ENCODE peak calls at places on chromosomes 2 and 18, in seven cellular contexts. L is HCT116, R is MM.1S, J is GM23338, U is hepatocyte, V is PC-9, N is GM23248. I is an unnamed sample. For H3K9me2, the result is how much of the 10 kb centered on the place peaks cover.

GRCh38 chr2:9637330-9637729 is 6.5 kb upstream of the YWHAQ start:
- DNase-seq in U (no peak), V (peak), R (no peak), N (peak), J (no peak), L (peak), I (peak)

GRCh38 chr2:14492920-14493503 is 139.5 kb upstream of the LRATD1 start:
- DNase-seq in N (peak), V (peak), L (no peak), U (peak), J (peak), R (no peak), I (peak)

GRCh38 chr2:12796617-12797016 is 79.9 kb downstream of the TRIB2 start:
- DNase-seq in J (no peak), V (no peak), U (no peak), L (no peak), R (no peak), N (no peak), I (no peak)

GRCh38 chr18:24544141-24544498 is 83.7 kb downstream of the HRH4 start:
- DNase-seq in V (no peak), L (peak), U (peak), R (peak), J (peak), N (peak), I (peak)

GRCh38 chr18:6521804-6522418 is 107.2 kb upstream of the L3MBTL4 start:
- DNase-seq in U (peak), J (peak), N (peak), R (peak), V (peak), L (no peak), I (peak)

GRCh38 chr18:8153887-8154583 is 455.2 kb upstream of the RAB12 start:
- DNase-seq in R (no peak), L (no peak), N (peak), J (no peak), U (no peak), V (no peak), I (peak)

GRCh38 chr2:26472821-26473655 is 4.9 kb downstream of the OTOF start:
- DNase-seq in U (no peak), J (no peak), V (no peak), R (no peak), N (no peak), L (no peak), I (no peak)

GRCh38 chr2:41854227-41854626 is 193.6 kb upstream of the PKDCC start:
- DNase-seq in R (no peak), N (peak), V (no peak), L (no peak), J (no peak), U (no peak), I (peak)

GRCh38 chr2:201440182-201440581 is 11.1 kb downstream of the TRAK2 start:
- DNase-seq in N (no peak), U (peak), L (peak), J (peak), V (peak), R (no peak), I (peak)

GRCh38 chr18:42977982-42978595 is 137.4 kb downstream of the RIT2 start:
- DNase-seq in R (no peak), J (no peak), L (no peak), V (no peak), N (no peak), U (no peak), I (no peak)

GRCh38 chr18:77065221-77065981 is 67.2 kb downstream of the MBP start:
- DNase-seq in V (peak), U (peak), R (peak), N (peak), L (peak), J (no peak), I (peak)

GRCh38 chr2:182522428-182522896 is 95.6 kb upstream of the PDE1A start:
- DNase-seq in V (no peak), N (peak), L (no peak), U (no peak), J (no peak), R (no peak), I (no peak)

GRCh38 chr2:206981089-206981674 is 41.9 kb downstream of the CPO start:
- DNase-seq in R (no peak), L (no peak), V (no peak), N (no peak), U (no peak), J (no peak), I (no peak)

GRCh38 chr2:170455617-170456426 is 259.3 kb upstream of the SP5 start:
- DNase-seq in V (no peak), N (no peak), J (no peak), U (peak), L (no peak), R (no peak), I (peak)

GRCh38 chr18:57210101-57210661 is 63.3 kb downstream of the BOD1L2 start:
- DNase-seq in R (peak), V (peak), L (peak), N (peak), J (peak), U (peak), I (peak)

GRCh38 chr18:48997985-48998831 is 47.4 kb upstream of the SMAD7 start:
- DNase-seq in J (peak), L (peak), U (peak), N (peak), R (no peak), V (peak), I (peak)

GRCh38 chr18:45715212-45715780 is 8.7 kb upstream of the SLC14A1 start:
- DNase-seq in R (no peak), U (no peak), V (peak), L (no peak), N (no peak), J (no peak), I (no peak)

GRCh38 chr18:13394794-13395193 is 176.2 kb downstream of the LDLRAD4 start:
- DNase-seq in L (no peak), U (no peak), J (no peak), N (no peak), V (no peak), R (no peak), I (no peak)

GRCh38 chr2:169715379-169716228 is 18.0 kb upstream of the KLHL23 start:
- DNase-seq in N (peak), V (no peak), J (no peak), L (no peak), U (peak), R (no peak), I (peak)

GRCh38 chr18:48818329-48819254 is 132.2 kb downstream of the SMAD7 start:
- DNase-seq in V (no peak), R (no peak), L (no peak), N (no peak), J (no peak), U (no peak), I (no peak)

GRCh38 chr2:180890781-180891180 is 89.6 kb upstream of the UBE2E3 start:
- DNase-seq in L (no peak), R (no peak), V (no peak), N (peak), U (no peak), J (no peak), I (peak)

GRCh38 chr2:171362396-171362795 is 71.4 kb downstream of the METTL8 start:
- DNase-seq in V (no peak), N (no peak), R (no peak), L (no peak), J (no peak), U (no peak), I (no peak)

GRCh38 chr2:236117861-236118269 is 50.3 kb downstream of the GBX2 start:
- DNase-seq in N (no peak), V (no peak), U (peak), J (no peak), L (no peak), R (no peak), I (no peak)

GRCh38 chr2:184178229-184178628 is 420.1 kb upstream of the ZNF804A start:
- DNase-seq in L (no peak), J (no peak), U (no peak), V (no peak), N (no peak), R (no peak), I (no peak)

GRCh38 chr2:213148572-213149331 is 2.7 kb downstream of the IKZF2 start:
- DNase-seq in V (no peak), J (no peak), L (no peak), N (peak), R (no peak), U (no peak), I (no peak)

GRCh38 chr18:43720036-43720435 is 442.7 kb upstream of the SYT4 start:
- DNase-seq in R (no peak), V (peak), L (no peak), J (no peak), U (no peak), N (no peak), I (no peak)

GRCh38 chr2:161426788-161427412 is 10.8 kb downstream of the TBR1 start:
- DNase-seq in J (peak), V (no peak), U (no peak), N (peak), R (no peak), L (no peak), I (no peak)

GRCh38 chr2:104844813-104845551 is 8.9 kb upstream of the POU3F3 start:
- DNase-seq in U (no peak), V (no peak), N (no peak), R (no peak), L (no peak), J (peak), I (no peak)
- TF ChIP-seq EZH2 in U (peak), V (no peak), N (no peak), R (no peak), L (no peak), J (peak), I (no peak)

DNA sequence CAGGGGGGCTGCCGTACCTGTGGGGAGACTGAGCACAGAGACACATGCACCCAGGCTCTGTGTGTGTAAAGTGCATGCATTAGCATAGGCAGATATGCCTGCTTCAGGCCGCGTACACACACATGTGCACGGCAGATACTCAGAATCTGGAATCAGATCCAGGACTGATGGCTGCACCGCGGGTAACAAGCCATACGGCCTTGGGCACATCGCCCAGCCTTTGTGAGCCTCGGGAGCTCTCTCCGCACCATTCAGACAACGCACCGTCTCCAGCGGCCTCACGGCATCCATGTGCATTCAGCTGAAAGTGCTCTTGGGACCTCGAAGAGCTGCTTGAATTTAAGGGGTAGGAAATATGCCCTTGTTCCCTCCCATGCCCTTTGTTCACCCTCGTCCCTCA is 377.5 kb upstream of the MYT1L start:
- DNase-seq in U (no peak), J (no peak), R (no peak), L (no peak), N (no peak), V (no peak), I (no peak)
- H3K4me3 ChIP-seq in U (no peak), J (no peak), R (no peak), L (no peak), N (no peak), V (no peak), I (no peak)

GRCh38 chr2:142052220-142052863 is 78.5 kb downstream of the LRP1B start:
- DNase-seq in R (no peak), L (no peak), N (no peak), U (no peak), J (no peak), V (no peak), I (peak)
- H3K9me2 ChIP-seq in R (under half), L (under half), N (under half), U (under half), J (under half), V (under half), I (under half)

DNA sequence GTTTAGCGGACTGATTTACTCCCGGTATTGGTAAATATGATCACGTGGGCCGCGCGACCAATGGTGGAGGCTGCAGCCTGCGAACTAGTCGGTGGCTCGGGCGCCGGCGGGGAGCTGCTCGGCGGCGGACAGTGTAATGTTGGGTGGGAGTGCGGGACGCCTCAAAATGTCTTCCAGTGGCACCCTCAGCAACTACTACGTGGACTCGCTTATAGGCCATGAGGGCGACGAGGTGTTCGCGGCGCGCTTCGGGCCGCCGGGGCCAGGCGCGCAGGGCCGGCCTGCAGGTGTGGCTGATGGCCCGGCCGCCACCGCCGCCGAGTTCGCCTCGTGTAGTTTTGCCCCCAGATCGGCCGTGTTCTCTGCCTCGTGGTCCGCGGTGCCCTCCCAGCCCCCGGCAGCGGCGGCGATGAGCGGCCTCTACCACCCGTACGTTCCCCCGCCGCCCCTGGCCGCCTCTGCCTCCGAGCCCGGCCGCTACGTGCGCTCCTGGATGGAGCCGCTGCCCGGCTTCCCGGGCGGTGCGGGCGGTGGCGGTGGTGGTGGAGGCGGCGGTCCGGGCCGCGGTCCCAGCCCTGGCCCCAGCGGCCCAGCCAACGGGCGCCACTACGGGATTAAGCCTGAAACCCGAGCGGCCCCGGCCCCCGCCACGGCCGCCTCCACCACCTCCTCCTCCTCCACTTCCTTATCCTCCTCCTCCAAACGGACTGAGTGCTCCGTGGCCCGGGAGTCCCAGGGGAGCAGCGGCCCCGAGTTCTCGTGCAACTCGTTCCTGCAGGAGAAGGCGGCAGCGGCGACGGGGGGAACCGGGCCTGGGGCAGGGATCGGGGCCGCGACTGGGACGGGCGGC is at the start of gene HOXD9:
- DNase-seq in L (no peak), J (no peak), R (no peak), N (peak), U (no peak), V (no peak), I (no peak)
- TF ChIP-seq EZH2 in L (no peak), J (peak), R (no peak), N (no peak), U (peak), V (no peak), I (no peak)

GRCh38 chr2:17892726-17893534 is 14.5 kb downstream of the KCNS3 start:
- DNase-seq in R (no peak), U (peak), V (peak), J (peak), L (no peak), N (no peak), I (peak)
- H3K4me3 ChIP-seq in R (no peak), U (no peak), V (peak), J (no peak), L (no peak), N (no peak), I (no peak)

DNA sequence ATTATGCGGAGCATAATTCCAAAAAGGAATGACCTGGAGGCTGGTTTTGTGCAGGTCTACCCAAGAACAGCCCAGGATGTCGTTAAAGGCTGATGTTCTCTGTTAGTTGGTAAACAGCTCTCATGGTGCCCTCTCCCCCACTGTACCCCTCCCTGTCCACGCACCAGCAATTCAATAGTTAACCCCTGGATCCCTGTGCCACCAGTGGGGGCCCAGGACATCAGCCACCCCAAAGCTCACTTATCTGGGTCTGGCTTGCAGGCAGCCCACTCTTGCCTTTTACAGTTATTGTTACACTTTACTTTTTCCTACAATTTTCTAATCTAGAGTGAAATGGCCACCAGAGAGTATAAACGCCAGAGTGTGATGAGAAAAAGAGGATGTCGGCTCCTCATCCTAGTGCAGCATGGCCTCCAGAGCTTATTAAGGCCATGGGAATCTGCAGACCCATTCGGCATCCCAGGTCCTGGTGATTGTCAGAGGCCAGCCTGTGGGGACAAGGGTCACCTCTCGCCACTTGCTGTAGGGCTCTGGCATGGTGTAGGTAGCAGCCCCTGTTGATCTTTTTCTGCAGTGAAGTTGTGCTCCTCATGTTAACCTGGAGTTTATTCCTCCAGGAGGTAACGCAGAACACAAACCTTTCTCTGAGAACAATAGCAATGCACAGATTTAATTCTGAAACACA is 30.3 kb downstream of the TWIST2 start:
- DNase-seq in V (no peak), R (no peak), N (no peak), L (no peak), U (no peak), J (no peak), I (no peak)
- H3K9me2 ChIP-seq in V (under half), R (under half), N (under half), L (under half), U (under half), J (under half), I (under half)

GRCh38 chr2:157628282-157628531 is 457 bp downstream of the ACVR1C start:
- DNase-seq in N (no peak), U (no peak), R (no peak), L (no peak), J (no peak), V (no peak), I (no peak)

GRCh38 chr2:157625311-157625710 is 3.4 kb downstream of the ACVR1C start:
- DNase-seq in J (no peak), V (no peak), L (no peak), U (no peak), N (peak), R (peak), I (no peak)

GRCh38 chr2:157628532-157629415 is at the start of gene ACVR1C:
- DNase-seq in V (peak), J (peak), L (peak), R (peak), N (peak), U (peak), I (peak)

GRCh38 chr2:157627594-157628281 is 926 bp downstream of the ACVR1C start:
- DNase-seq in N (peak), U (no peak), J (peak), R (peak), V (peak), L (no peak), I (peak)
- TF ChIP-seq EZH2 in N (no peak), U (no peak), J (peak), R (no peak), V (no peak), L (no peak), I (no peak)